ENCODE peak calls at places on chromosomes 2 and 18, in six cellular contexts. W, T, R, E, O and Q are unnamed samples.

GRCh38 chr2:78707776-78708386 is 317.6 kb upstream of the REG3G start:
- DNase-seq in W (no peak), T (no peak), R (no peak), E (no peak), O (no peak), Q (no peak)

GRCh38 chr2:219037783-219038549 is 3.4 kb downstream of the CFAP65 start:
- DNase-seq in W (no peak), T (no peak), R (no peak), E (no peak), O (no peak), Q (no peak)

GRCh38 chr2:1736045-1736444 is 8.3 kb downstream of the PXDN start:
- DNase-seq in W (no peak), T (no peak), R (no peak), E (no peak), O (no peak), Q (no peak)

GRCh38 chr2:118834440-118834810 is 13.0 kb downstream of the EN1 start:
- DNase-seq in W (no peak), T (no peak), R (no peak), E (no peak), O (no peak), Q (peak; percentile 46)

GRCh38 chr2:133346654-133347053 is 221.6 kb downstream of the NCKAP5 start:
- DNase-seq in W (no peak), T (no peak), R (no peak), E (peak; percentile 90), O (peak; percentile 85), Q (no peak)

GRCh38 chr18:61502472-61502871 is 169.2 kb downstream of the CDH20 start:
- DNase-seq in W (no peak), T (peak; percentile 70), R (no peak), E (peak; percentile 2), O (peak; percentile 1), Q (peak; percentile 50)

GRCh38 chr18:31990823-31991222 is 27.8 kb upstream of the RNF125 start:
- DNase-seq in W (no peak), T (no peak), R (no peak), E (peak; percentile 13), O (no peak), Q (no peak)

GRCh38 chr2:233359823-233360222 is 5.5 kb downstream of the DGKD start:
- DNase-seq in W (no peak), T (no peak), R (no peak), E (no peak), O (no peak), Q (no peak)

GRCh38 chr2:3738454-3738853 is 35.1 kb downstream of the DCDC2C start:
- DNase-seq in W (no peak), T (no peak), R (no peak), E (no peak), O (no peak), Q (peak; percentile 50)

GRCh38 chr2:196592912-196593881 is 46.3 kb upstream of the CCDC150 start:
- DNase-seq in W (peak; percentile 48), T (peak; percentile 72), R (no peak), E (no peak), O (no peak), Q (peak; percentile 66)

GRCh38 chr18:26436176-26437031 is 111.9 kb downstream of the KCTD1 start:
- DNase-seq in W (no peak), T (no peak), R (no peak), E (peak; percentile 71), O (peak; percentile 84), Q (no peak)

GRCh38 chr2:223668302-223668998 is 66.3 kb upstream of the SCG2 start:
- DNase-seq in W (no peak), T (no peak), R (no peak), E (no peak), O (no peak), Q (no peak)

GRCh38 chr2:208269091-208269490 is 3.0 kb downstream of the PIKFYVE start:
- DNase-seq in W (no peak), T (no peak), R (no peak), E (no peak), O (no peak), Q (no peak)

GRCh38 chr2:196380098-196380497 is 208.7 kb upstream of the STK17B start:
- DNase-seq in W (no peak), T (no peak), R (no peak), E (no peak), O (no peak), Q (no peak)

GRCh38 chr2:178282075-178282474 is 87.8 kb downstream of the OSBPL6 start:
- DNase-seq in W (no peak), T (no peak), R (no peak), E (no peak), O (no peak), Q (peak; percentile 36)

GRCh38 chr18:35334821-35335220 is 9.4 kb downstream of the ZNF24 start:
- DNase-seq in W (no peak), T (no peak), R (no peak), E (no peak), O (no peak), Q (no peak)

GRCh38 chr2:240739797-240740196 is 48.1 kb downstream of the AQP12A start:
- DNase-seq in W (no peak), T (no peak), R (no peak), E (no peak), O (no peak), Q (no peak)

GRCh38 chr2:152200562-152201465 is 25.3 kb upstream of the STAM2 start:
- DNase-seq in W (no peak), T (peak; percentile 38), R (peak; percentile 92), E (peak; percentile 83), O (peak; percentile 95), Q (peak; percentile 88)

GRCh38 chr2:157082950-157083349 is 174.6 kb upstream of the GALNT5 start:
- DNase-seq in W (no peak), T (no peak), R (no peak), E (no peak), O (no peak), Q (no peak)

GRCh38 chr18:45978084-45978483 is 11.0 kb upstream of the EPG5 start:
- DNase-seq in W (no peak), T (no peak), R (no peak), E (no peak), O (no peak), Q (peak; percentile 88)

GRCh38 chr18:67778016-67778415 is 261.5 kb upstream of the DSEL start:
- DNase-seq in W (no peak), T (no peak), R (no peak), E (no peak), O (no peak), Q (no peak)

GRCh38 chr2:239727182-239727775 is 297.9 kb downstream of the NDUFA10 start:
- DNase-seq in W (no peak), T (no peak), R (peak; percentile 32), E (no peak), O (no peak), Q (no peak)

GRCh38 chr2:36433311-36434217 is 78.0 kb downstream of the CRIM1 start:
- DNase-seq in W (no peak), T (peak; percentile 62), R (no peak), E (no peak), O (no peak), Q (no peak)

GRCh38 chr18:34873966-34874365 is 163.9 kb downstream of the DTNA start:
- DNase-seq in W (no peak), T (no peak), R (no peak), E (no peak), O (no peak), Q (no peak)

GRCh38 chr2:202185156-202185555 is 53.2 kb downstream of the SUMO1 start:
- DNase-seq in W (no peak), T (no peak), R (no peak), E (no peak), O (no peak), Q (peak; percentile 9)

GRCh38 chr2:103003750-103004250 is 242.0 kb downstream of the TMEM182 start:
- DNase-seq in W (no peak), T (no peak), R (no peak), E (no peak), O (no peak), Q (no peak)

GRCh38 chr2:238523158-238524110 is 96.7 kb downstream of the ASB1 start:
- DNase-seq in W (no peak), T (peak; percentile 58), R (no peak), E (no peak), O (no peak), Q (peak; percentile 82)
- TF ChIP-seq CTCF in W (no peak), T (no peak), R (no peak), E (peak; percentile 6), O (peak; percentile 28), Q (peak; percentile 66)

DNA sequence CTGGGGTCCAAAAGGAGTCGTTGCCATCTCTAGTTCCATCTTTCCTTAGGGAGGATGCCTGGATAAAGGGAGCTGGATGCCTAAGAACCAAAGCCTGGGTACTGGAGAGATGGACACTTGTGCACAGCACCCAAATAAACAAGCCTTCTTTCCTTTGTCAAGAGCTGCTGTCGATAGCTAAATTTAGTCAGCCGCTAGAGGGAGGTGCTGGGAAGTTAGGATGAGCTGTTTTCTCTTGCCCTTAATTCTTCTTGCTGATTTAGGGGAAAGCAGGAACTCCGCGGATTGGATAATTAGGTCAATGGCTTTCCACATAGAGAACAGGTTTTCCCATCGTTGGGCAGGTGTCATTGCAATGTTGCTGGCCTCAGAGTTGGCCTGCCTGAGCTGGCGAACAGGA is 30.9 kb upstream of the SERPINB12 start:
- DNase-seq in W (no peak), T (peak; percentile 59), R (no peak), E (no peak), O (no peak), Q (peak; percentile 83)
- TF ChIP-seq CTCF in W (peak; percentile 60), T (no peak), R (peak; percentile 16), E (peak; percentile 77), O (peak; percentile 73), Q (peak; percentile 80)

GRCh38 chr2:74646201-74646600 is 1.9 kb downstream of the M1AP start:
- DNase-seq in W (no peak), T (no peak), R (no peak), E (no peak), O (no peak), Q (no peak)

GRCh38 chr2:74646829-74647482 is 1.2 kb downstream of the M1AP start:
- DNase-seq in W (no peak), T (no peak), R (no peak), E (no peak), O (no peak), Q (no peak)

GRCh38 chr2:74653589-74653984 is 460 bp upstream of the SEMA4F start:
- DNase-seq in W (no peak), T (no peak), R (no peak), E (no peak), O (no peak), Q (no peak)

DNA sequence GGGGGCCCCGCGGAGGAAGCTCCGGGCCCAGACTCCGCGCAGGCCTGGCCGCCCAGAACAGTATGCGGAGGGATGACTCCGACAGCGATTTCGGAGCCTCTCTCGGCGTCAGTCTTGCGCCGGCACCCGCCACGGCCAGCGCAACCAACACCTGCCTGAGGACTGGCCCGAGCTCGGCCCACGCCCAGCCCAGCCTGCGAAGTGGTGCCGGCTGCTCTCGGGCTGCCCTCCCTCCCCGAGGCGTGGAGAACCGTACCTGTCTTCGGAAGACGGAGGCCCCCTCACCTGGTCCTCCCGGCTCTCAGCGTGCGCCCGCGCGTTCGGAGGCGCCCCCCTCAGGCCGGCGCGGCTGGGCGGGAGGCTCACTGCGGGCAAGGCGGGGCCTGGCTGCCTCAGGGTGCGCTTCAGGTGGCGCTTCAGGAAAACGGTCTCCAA is at the start of gene M1AP:
- DNase-seq in W (no peak), T (peak; percentile 47), R (no peak), E (no peak), O (no peak), Q (peak; percentile 81)
- TF ChIP-seq CTCF in W (no peak), T (no peak), R (no peak), E (peak; percentile 23), O (peak; percentile 31), Q (peak; percentile 67)

GRCh38 chr2:225667465-225667864 is 268.0 kb downstream of the NYAP2 start:
- DNase-seq in W (no peak), T (no peak), R (no peak), E (no peak), O (no peak), Q (no peak)

GRCh38 chr2:225668606-225669266 is 269.2 kb downstream of the NYAP2 start:
- DNase-seq in W (no peak), T (peak; percentile 36), R (no peak), E (no peak), O (peak; percentile 31), Q (peak; percentile 34)

GRCh38 chr2:225670111-225670974 is 270.8 kb downstream of the NYAP2 start:
- DNase-seq in W (no peak), T (no peak), R (no peak), E (no peak), O (no peak), Q (no peak)
- TF ChIP-seq CTCF in W (peak; percentile 72), T (no peak), R (peak; percentile 55), E (peak; percentile 54), O (peak; percentile 28), Q (peak; percentile 68)